ENCODE peak calls at places on chromosomes 3 and 15, in seven cellular contexts. S, D, B, G, X, I and K are unnamed samples.

GRCh38 chr15:90145259-90145658 is 43.0 kb upstream of the IDH2 start:
- DNase-seq in X (no peak), B (no peak), D (no peak), G (no peak), S (no peak), I (no peak), K (no peak)

GRCh38 chr3:126553284-126553811 is 5.4 kb downstream of the C3orf22 start:
- DNase-seq in B (no peak), I (no peak), G (no peak), S (no peak), X (no peak), D (no peak), K (no peak)

GRCh38 chr3:53083496-53083895 is 37.6 kb upstream of the SFMBT1 start:
- DNase-seq in X (no peak), G (no peak), S (no peak), B (peak), D (no peak), I (no peak), K (peak)

GRCh38 chr3:171430530-171430929 is 29.7 kb downstream of the TNIK start:
- DNase-seq in B (no peak), D (no peak), X (no peak), G (no peak), S (no peak), I (no peak), K (no peak)

GRCh38 chr3:188594137-188594536 is 440.2 kb downstream of the LPP start:
- DNase-seq in B (no peak), G (no peak), D (peak), X (peak), S (peak), I (no peak), K (peak)

GRCh38 chr15:83446904-83447708 is at the start of gene SH3GL3:
- DNase-seq in B (peak), X (peak), D (peak), G (peak), I (peak), S (peak), K (peak)

GRCh38 chr3:59444293-59444671 is 394.5 kb upstream of the CFAP20DC start:
- DNase-seq in B (no peak), I (no peak), D (no peak), S (no peak), X (no peak), G (no peak), K (no peak)

GRCh38 chr3:5136619-5137429 is 14.7 kb downstream of the ARL8B start:
- DNase-seq in X (peak), S (peak), G (peak), I (no peak), B (peak), D (peak), K (peak)

GRCh38 chr3:186138272-186138981 is 29.5 kb upstream of the ETV5 start:
- DNase-seq in D (no peak), G (no peak), B (no peak), I (no peak), S (no peak), X (no peak), K (no peak)

GRCh38 chr3:115814778-115815380 is 191.6 kb downstream of the GAP43 start:
- DNase-seq in D (peak), S (peak), X (peak), G (peak), B (peak), I (peak), K (peak)

GRCh38 chr3:194282436-194283122 is 68.5 kb downstream of the CPN2 start:
- DNase-seq in I (no peak), S (no peak), G (no peak), X (no peak), B (no peak), D (no peak), K (no peak)

GRCh38 chr3:58588030-58588614 is 10.9 kb upstream of the FAM107A start:
- DNase-seq in G (peak), S (peak), B (peak), D (peak), I (no peak), X (peak), K (peak)

GRCh38 chr15:66287461-66288055 is 5.8 kb upstream of the DIS3L start:
- DNase-seq in B (no peak), G (peak), S (peak), D (peak), X (peak), I (no peak), K (peak)

GRCh38 chr3:151926956-151927355 is 53.5 kb downstream of the SUCNR1 start:
- DNase-seq in X (no peak), I (no peak), G (no peak), B (no peak), S (no peak), D (peak), K (peak)
- TF ChIP-seq EZH2phosphoT487 in X (no peak), I (no peak), G (no peak), B (no peak), S (no peak), D (no peak), K (no peak)

GRCh38 chr15:63435416-63435815 is 53.8 kb upstream of the CA12 start:
- DNase-seq in X (no peak), B (no peak), I (no peak), G (no peak), S (no peak), D (no peak), K (no peak)
- TF ChIP-seq EZH2 in X (no peak), B (no peak), I (no peak), G (no peak), S (no peak), D (no peak), K (no peak)

GRCh38 chr3:40191850-40192448 is 117.6 kb upstream of the EIF1B start:
- DNase-seq in D (peak), B (peak), S (peak), X (peak), G (peak), I (peak), K (peak)
- TF ChIP-seq EZH2phosphoT487 in D (no peak), B (no peak), S (no peak), X (no peak), G (no peak), I (no peak), K (no peak)

DNA sequence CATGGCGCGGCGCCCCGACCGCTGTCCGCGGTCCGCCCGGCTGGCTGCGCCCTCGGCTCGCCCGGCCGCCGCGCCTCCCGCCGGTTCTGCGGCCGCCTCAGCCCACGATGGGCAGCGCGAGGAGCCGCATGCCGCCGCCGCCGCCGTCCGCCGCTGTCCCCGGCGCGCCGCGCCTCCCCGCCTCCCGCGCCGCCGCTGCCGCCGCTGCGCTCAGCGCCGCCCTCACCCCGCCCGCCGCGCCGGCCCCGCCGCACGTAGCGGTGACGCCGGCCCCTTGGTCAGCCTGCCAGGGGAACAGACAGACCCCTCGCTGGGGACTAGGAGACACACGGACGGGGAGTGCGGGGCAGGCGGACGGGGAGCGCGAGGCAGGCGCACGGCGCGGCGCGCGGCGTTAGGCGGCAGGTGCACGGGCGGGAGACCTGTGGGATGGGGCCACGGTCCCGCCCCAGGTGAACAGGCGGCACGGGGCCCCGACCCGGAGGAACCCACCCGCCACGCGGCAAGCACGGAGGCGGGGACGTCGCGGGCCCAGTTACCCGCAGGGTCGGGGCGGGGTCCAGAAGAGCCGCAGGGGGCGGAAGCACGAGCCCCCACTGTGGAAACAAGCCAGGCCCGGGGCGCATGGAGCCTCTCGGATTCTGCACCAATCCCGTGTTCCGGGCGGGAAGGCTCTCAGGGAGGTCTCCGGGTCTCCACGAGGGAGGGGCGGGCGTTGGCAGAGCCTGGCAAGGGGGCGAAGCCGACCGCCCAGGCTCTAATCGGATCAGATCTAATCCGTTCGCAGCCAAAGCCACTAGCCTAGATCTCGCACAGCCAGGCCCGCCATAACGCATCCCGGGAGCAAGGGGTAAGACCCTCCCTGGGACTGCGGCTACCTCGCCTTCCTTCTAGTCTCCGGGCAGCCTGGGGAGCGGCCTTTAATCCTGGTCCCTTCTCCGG is at the start of gene CSPG5:
- DNase-seq in S (peak), G (peak), B (peak), I (no peak), D (no peak), X (peak), K (peak)
- TF ChIP-seq EZH2 in S (peak), G (no peak), B (peak), I (no peak), D (no peak), X (no peak), K (peak)